ENCODE peak calls at places on chromosome 4, in six cellular contexts. T is thyroid gland; B is breast epithelium; Q is CD4-positive, alpha-beta T cell; R is psoas muscle; G is K562. A is an unnamed sample.

GRCh38 chr4:173014113-173014558 is 154.5 kb upstream of the GALNT7 start:
- DNase-seq in G (no peak), Q (no peak), R (no peak), B (no peak), T (no peak), A (no peak)

GRCh38 chr4:165725352-165725751 is 147.7 kb upstream of the TLL1 start:
- DNase-seq in G (no peak), T (no peak), B (no peak), Q (no peak), R (no peak), A (no peak)

GRCh38 chr4:105241456-105241855 is 94.8 kb downstream of the TET2 start:
- DNase-seq in T (peak; percentile 38), Q (no peak), R (no peak), B (no peak), G (no peak), A (no peak)

GRCh38 chr4:18075823-18076433 is 54.4 kb upstream of the LCORL start:
- DNase-seq in B (no peak), T (peak; percentile 3), Q (peak; percentile 6), R (peak; percentile 12), G (peak; percentile 43), A (peak; percentile 26)

GRCh38 chr4:141309864-141310263 is 89.2 kb downstream of the ZNF330 start:
- DNase-seq in Q (no peak), T (no peak), B (no peak), G (no peak), R (no peak), A (no peak)

GRCh38 chr4:81471361-81472248 is at the start of gene RASGEF1B:
- DNase-seq in Q (peak; percentile 88), R (peak; percentile 89), G (peak; percentile 98), T (peak; percentile 93), B (peak; percentile 79), A (peak; percentile 95)

GRCh38 chr4:63831590-63831989 is 577.7 kb downstream of the TECRL start:
- DNase-seq in B (no peak), T (no peak), R (no peak), Q (no peak), G (no peak), A (no peak)

GRCh38 chr4:41890085-41890484 is 45.1 kb upstream of the TMEM33 start:
- DNase-seq in Q (no peak), R (no peak), B (no peak), T (no peak), G (no peak), A (no peak)

GRCh38 chr4:165027762-165028402 is 3.9 kb upstream of the TRIM60 start:
- DNase-seq in R (no peak), T (no peak), G (no peak), B (no peak), Q (no peak), A (no peak)

DNA sequence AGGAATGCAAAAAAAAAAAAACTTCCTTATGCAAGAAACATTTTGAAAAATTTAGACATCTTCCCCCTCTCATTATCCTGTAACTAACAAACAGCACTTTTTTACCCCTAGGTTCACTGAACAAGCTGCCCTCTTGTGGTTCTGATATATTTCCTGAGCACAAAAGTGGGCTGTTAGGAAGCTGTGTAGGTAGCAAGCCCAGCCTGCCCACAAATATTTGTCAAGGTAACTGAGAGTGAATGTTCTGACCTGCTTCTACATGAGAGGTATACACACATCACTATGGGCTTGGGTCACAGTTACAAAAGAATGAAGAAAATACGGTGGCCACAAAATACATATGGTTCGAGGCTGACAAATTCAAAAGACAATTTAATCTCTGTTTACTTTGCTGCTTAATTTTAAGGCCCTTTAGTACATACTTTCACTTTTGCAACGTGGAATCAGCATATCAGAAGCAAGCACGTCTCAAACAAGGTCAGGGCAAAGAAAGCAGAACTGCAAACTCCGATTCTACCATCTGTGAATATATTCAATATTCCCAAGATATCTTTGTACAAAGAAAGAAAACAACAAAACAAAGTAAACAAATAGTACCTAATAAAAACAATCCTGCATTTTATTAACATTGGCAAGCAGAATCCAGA is 78.6 kb downstream of the RBM47 start:
- DNase-seq in R (no peak), Q (peak; percentile 8), T (peak; percentile 56), B (no peak), G (no peak), A (no peak)
- TF ChIP-seq CTCF in R (no peak), Q (peak; percentile 33), T (no peak), B (no peak), G (no peak), A (peak; percentile 38)

DNA sequence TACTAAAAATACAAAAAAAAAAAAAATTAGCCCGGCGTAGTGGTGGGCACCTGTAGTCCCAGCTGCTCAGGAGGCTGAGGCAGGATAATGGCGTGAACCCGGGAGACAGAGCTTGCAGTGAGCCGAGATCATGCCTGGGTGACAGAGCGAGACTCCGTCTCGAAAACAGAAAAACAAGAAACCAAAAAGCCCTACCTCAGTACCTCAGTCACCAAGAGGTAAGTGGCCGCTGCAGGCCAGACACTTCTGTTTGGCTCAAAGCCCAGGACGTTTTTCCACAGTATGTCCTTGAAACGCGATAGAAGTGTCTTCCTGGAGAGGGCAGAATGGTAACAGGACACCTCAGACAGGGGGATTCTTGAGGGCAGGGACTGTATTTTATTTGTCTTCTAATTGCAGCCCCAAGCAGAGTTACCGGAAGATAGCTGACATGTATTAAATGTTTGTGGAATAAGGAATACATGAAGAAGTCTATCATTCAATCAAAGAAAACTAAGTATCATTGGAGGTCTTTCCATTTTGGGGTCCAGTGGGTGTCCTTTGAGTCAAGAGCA is 63.6 kb downstream of the CLNK start:
- DNase-seq in G (no peak), R (no peak), Q (no peak), B (no peak), T (peak; percentile 52), A (no peak)
- H3K9me3 ChIP-seq in G (no peaks in the 10 kb centered on the region), R (no peaks in the 10 kb centered on the region), Q (no peaks in the 10 kb centered on the region), B (no peaks in the 10 kb centered on the region), T (no peaks in the 10 kb centered on the region), A (no peaks in the 10 kb centered on the region)

DNA sequence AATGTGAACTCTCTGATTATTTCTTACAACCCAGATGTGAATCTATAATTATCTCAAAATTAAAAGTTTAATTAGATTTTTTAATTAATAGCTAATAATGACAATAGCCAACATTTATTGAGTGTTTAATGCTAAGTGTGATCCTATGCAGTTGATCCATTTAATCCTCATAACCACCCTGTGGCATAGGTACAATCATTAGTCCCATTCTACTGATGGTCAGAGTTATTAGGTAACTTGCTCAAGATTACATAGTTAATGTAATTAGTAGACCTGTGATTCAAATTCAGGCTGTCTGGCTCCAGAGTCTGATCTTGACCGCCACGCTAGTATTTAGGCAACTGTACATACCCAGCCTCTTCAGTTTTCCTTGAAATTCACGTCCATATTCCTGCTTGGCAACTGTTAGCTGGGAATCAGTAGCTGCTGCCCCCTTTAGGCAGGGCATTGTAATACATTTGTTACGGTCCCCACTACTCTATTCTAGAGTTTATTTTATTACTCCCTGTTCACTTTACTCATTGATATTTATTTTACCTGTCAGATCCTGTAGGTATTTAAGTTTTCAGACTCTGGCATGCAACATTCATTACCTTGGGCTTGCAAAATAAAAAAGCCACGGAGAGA is 20.6 kb upstream of the TEC start:
- DNase-seq in G (peak; percentile 64), R (no peak), T (no peak), Q (no peak), B (no peak), A (no peak)
- TF ChIP-seq CTCF in G (peak; percentile 68), R (peak; percentile 51), T (no peak), Q (peak; percentile 57), B (peak; percentile 19), A (peak; percentile 37)

GRCh38 chr4:92021203-92021602 is 282.6 kb upstream of the GRID2 start:
- DNase-seq in Q (no peak), R (no peak), B (no peak), T (no peak), G (no peak), A (no peak)
- H3K9me3 ChIP-seq in Q (no peaks in the 10 kb centered on the region), R (no peaks in the 10 kb centered on the region), B (no peaks in the 10 kb centered on the region), T (no peaks in the 10 kb centered on the region), G (no peaks in the 10 kb centered on the region), A (no peaks in the 10 kb centered on the region)

DNA sequence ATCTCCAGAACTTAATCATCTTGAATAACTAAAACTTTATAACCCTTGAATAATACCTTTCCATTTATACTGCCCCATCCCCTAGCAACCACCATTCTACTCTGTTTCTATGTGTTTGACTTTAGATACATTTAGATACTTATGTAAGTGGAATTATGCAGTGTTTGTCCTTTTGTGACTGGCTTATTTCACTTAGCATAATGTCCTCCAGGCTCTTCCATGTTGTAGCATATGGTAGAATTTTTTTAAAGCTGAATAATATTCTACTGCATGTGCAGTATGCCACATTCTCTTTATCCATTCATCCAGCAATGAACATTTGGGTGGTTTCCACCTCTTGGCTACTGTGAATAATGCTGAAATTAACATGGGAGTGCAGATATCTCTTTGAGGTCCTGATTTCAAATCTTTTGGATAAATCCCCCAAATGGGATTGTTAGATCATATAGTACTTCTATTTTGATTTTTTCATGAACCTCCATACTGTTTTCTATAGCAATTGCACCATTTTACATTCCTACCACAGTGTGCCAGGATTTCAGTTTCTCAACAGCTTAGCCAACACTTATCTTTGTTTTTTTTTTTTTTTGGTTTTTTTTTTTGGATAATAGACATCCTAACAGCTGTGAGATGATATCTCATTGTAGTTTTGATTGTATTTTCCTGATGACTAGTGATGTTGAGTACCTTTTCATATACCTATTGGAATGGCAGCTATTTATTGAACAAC is 105.8 kb upstream of the LNX1 start:
- DNase-seq in T (no peak), R (no peak), Q (no peak), B (no peak), G (no peak), A (no peak)
- TF ChIP-seq CTCF in T (no peak), R (no peak), Q (no peak), B (no peak), G (no peak), A (no peak)

GRCh38 chr4:25246680-25247611 is 13.1 kb downstream of the PI4K2B start:
- DNase-seq in T (peak; percentile 32), B (no peak), R (no peak), Q (no peak), G (no peak), A (peak; percentile 66)
- H3K9me3 ChIP-seq in T (no peaks in the 10 kb centered on the region), B (no peaks in the 10 kb centered on the region), R (peaks cover 6% of the 10 kb centered on the region), Q (no peaks in the 10 kb centered on the region), G (peaks cover 2% of the 10 kb centered on the region), A (no peaks in the 10 kb centered on the region)

GRCh38 chr4:120682981-120683380 is 239.5 kb downstream of the PRDM5 start:
- DNase-seq in R (no peak), G (no peak), Q (no peak), T (no peak), B (no peak), A (no peak)

GRCh38 chr4:120683902-120684540 is 238.5 kb downstream of the PRDM5 start:
- DNase-seq in R (no peak), G (no peak), Q (no peak), T (no peak), B (no peak), A (no peak)

GRCh38 chr4:120685756-120686278 is 236.7 kb downstream of the PRDM5 start:
- DNase-seq in B (no peak), R (no peak), T (no peak), Q (no peak), G (no peak), A (no peak)

GRCh38 chr4:120680647-120681228 is 241.8 kb downstream of the PRDM5 start:
- DNase-seq in T (no peak), Q (no peak), R (no peak), B (no peak), G (no peak), A (no peak)
- TF ChIP-seq CTCF in T (no peak), Q (no peak), R (no peak), B (no peak), G (no peak), A (no peak)

GRCh38 chr4:11633435-11633834 is 204.7 kb upstream of the HS3ST1 start:
- DNase-seq in T (no peak), Q (no peak), G (no peak), R (no peak), B (no peak), A (no peak)
- H3K9me3 ChIP-seq in T (no peaks in the 10 kb centered on the region), Q (no peaks in the 10 kb centered on the region), G (no peaks in the 10 kb centered on the region), R (no peaks in the 10 kb centered on the region), B (no peaks in the 10 kb centered on the region), A (peaks cover under 1% of the 10 kb centered on the region)